ENCODE peak calls at places on chromosomes 16 and 17, in seven cellular contexts. One of them, this sample, is unnamed.
A peak's percentile ranks its signal among the peaks of the same experiment; 100 is the strongest.

GRCh38 chr17:29930399-29931010 is 477 bp upstream of the SSH2 start:
- DNase-seq in trophoblast cell: peak; percentile 71
- DNase-seq in mesendoderm: peak; percentile 22
- DNase-seq in neuronal stem cell: peak; percentile 57
- DNase-seq in IMR-90: peak; percentile 41
- DNase-seq in mesenchymal stem cell: no peak
- DNase-seq in H1: peak; percentile 49
- DNase-seq in this sample: no peak

GRCh38 chr17:18259621-18260331 is 686 bp upstream of the MIEF2 start:
- DNase-seq in trophoblast cell: peak; percentile 95
- DNase-seq in mesendoderm: peak; percentile 78
- DNase-seq in IMR-90: peak; percentile 20
- DNase-seq in H1: no peak
- DNase-seq in mesenchymal stem cell: no peak
- DNase-seq in neuronal stem cell: no peak
- DNase-seq in this sample: no peak

GRCh38 chr16:72859581-72859980 is 188.3 kb downstream of the ZFHX3 start:
- DNase-seq in trophoblast cell: peak; percentile 40
- DNase-seq in neuronal stem cell: no peak
- DNase-seq in H1: no peak
- DNase-seq in mesenchymal stem cell: no peak
- DNase-seq in IMR-90: no peak
- DNase-seq in mesendoderm: no peak
- DNase-seq in this sample: no peak

GRCh38 chr17:7685533-7686220 is 1.6 kb downstream of the TP53 start:
- DNase-seq in trophoblast cell: peak; percentile 95
- DNase-seq in IMR-90: peak; percentile 92
- DNase-seq in H1: peak; percentile 91
- DNase-seq in mesendoderm: peak; percentile 97
- DNase-seq in mesenchymal stem cell: peak; percentile 96
- DNase-seq in neuronal stem cell: no peak
- DNase-seq in this sample: peak; percentile 97

GRCh38 chr17:10290046-10290445 is 82.8 kb downstream of the MYH13 start:
- DNase-seq in IMR-90: no peak
- DNase-seq in mesendoderm: no peak
- DNase-seq in H1: no peak
- DNase-seq in neuronal stem cell: no peak
- DNase-seq in mesenchymal stem cell: no peak
- DNase-seq in trophoblast cell: peak; percentile 33
- DNase-seq in this sample: no peak

GRCh38 chr17:39205112-39205526 is 5.0 kb downstream of the RPL19 start:
- DNase-seq in mesendoderm: no peak
- DNase-seq in neuronal stem cell: no peak
- DNase-seq in IMR-90: no peak
- DNase-seq in mesenchymal stem cell: no peak
- DNase-seq in trophoblast cell: no peak
- DNase-seq in H1: no peak
- DNase-seq in this sample: no peak

GRCh38 chr17:40283662-40284061 is 4.0 kb upstream of the CDC6 start:
- DNase-seq in mesendoderm: no peak
- DNase-seq in neuronal stem cell: no peak
- DNase-seq in IMR-90: peak; percentile 96
- DNase-seq in H1: no peak
- DNase-seq in mesenchymal stem cell: peak; percentile 88
- DNase-seq in trophoblast cell: peak; percentile 55
- DNase-seq in this sample: no peak

GRCh38 chr17:30812218-30813177 is 12.0 kb downstream of the CRLF3 start:
- DNase-seq in IMR-90: peak; percentile 37
- DNase-seq in neuronal stem cell: no peak
- DNase-seq in mesendoderm: no peak
- DNase-seq in trophoblast cell: no peak
- DNase-seq in H1: no peak
- DNase-seq in mesenchymal stem cell: no peak
- DNase-seq in this sample: no peak

GRCh38 chr16:84485255-84486010 is 19.0 kb downstream of the MEAK7 start:
- DNase-seq in trophoblast cell: no peak
- DNase-seq in H1: peak; percentile 33
- DNase-seq in mesendoderm: no peak
- DNase-seq in mesenchymal stem cell: no peak
- DNase-seq in IMR-90: no peak
- DNase-seq in neuronal stem cell: no peak
- DNase-seq in this sample: no peak

GRCh38 chr17:28427372-28427771 is 21.4 kb upstream of the SLC46A1 start:
- DNase-seq in neuronal stem cell: no peak
- DNase-seq in mesenchymal stem cell: no peak
- DNase-seq in trophoblast cell: no peak
- DNase-seq in mesendoderm: no peak
- DNase-seq in IMR-90: peak; percentile 33
- DNase-seq in H1: no peak
- DNase-seq in this sample: no peak

GRCh38 chr17:45200701-45201100 is 21.0 kb upstream of the FMNL1 start:
- DNase-seq in H1: no peak
- DNase-seq in IMR-90: no peak
- DNase-seq in neuronal stem cell: no peak
- DNase-seq in mesendoderm: peak; percentile 53
- DNase-seq in trophoblast cell: peak; percentile 25
- DNase-seq in mesenchymal stem cell: peak; percentile 46
- DNase-seq in this sample: peak; percentile 55

GRCh38 chr17:29117440-29117753 is 62.8 kb downstream of the MYO18A start:
- DNase-seq in trophoblast cell: no peak
- DNase-seq in mesendoderm: no peak
- DNase-seq in neuronal stem cell: no peak
- DNase-seq in H1: no peak
- DNase-seq in mesenchymal stem cell: no peak
- DNase-seq in IMR-90: no peak
- DNase-seq in this sample: no peak

GRCh38 chr17:44144966-44145739 is 3.4 kb downstream of the HROB start:
- DNase-seq in trophoblast cell: peak; percentile 52
- DNase-seq in IMR-90: peak; percentile 71
- DNase-seq in mesendoderm: peak; percentile 40
- DNase-seq in mesenchymal stem cell: peak; percentile 36
- DNase-seq in neuronal stem cell: no peak
- DNase-seq in H1: no peak
- DNase-seq in this sample: no peak
- H3K23ac ChIP-seq in trophoblast cell: no peak overlapping the region
- H3K23ac ChIP-seq in IMR-90: no peak overlapping the region
- H3K23ac ChIP-seq in mesendoderm: no peak overlapping the region
- H3K23ac ChIP-seq in mesenchymal stem cell: no peak overlapping the region
- H3K23ac ChIP-seq in neuronal stem cell: no peak overlapping the region
- H3K23ac ChIP-seq in H1: no peak overlapping the region
- H3K23ac ChIP-seq in this sample: no peak overlapping the region

GRCh38 chr17:50546701-50547034 is 306 bp upstream of the SPATA20 start:
- DNase-seq in H1: no peak
- DNase-seq in trophoblast cell: no peak
- DNase-seq in IMR-90: no peak
- DNase-seq in neuronal stem cell: no peak
- DNase-seq in mesendoderm: no peak
- DNase-seq in mesenchymal stem cell: no peak
- DNase-seq in this sample: no peak
- H3K9ac ChIP-seq in H1: no peak overlapping the region
- H3K9ac ChIP-seq in trophoblast cell: no peak overlapping the region
- H3K9ac ChIP-seq in IMR-90: no peak overlapping the region
- H3K9ac ChIP-seq in neuronal stem cell: no peak overlapping the region
- H3K9ac ChIP-seq in mesendoderm: peak overlapping the region; percentile 32
- H3K9ac ChIP-seq in mesenchymal stem cell: peak overlapping the region; percentile 89
- H3K9ac ChIP-seq in this sample: no peak overlapping the region

GRCh38 chr17:21201302-21201602 is 12.7 kb downstream of the TMEM11 start:
- DNase-seq in neuronal stem cell: no peak
- DNase-seq in trophoblast cell: no peak
- DNase-seq in mesendoderm: no peak
- DNase-seq in H1: no peak
- DNase-seq in IMR-90: no peak
- DNase-seq in mesenchymal stem cell: no peak
- DNase-seq in this sample: no peak
- H3K23ac ChIP-seq in neuronal stem cell: no peak overlapping the region
- H3K23ac ChIP-seq in trophoblast cell: no peak overlapping the region
- H3K23ac ChIP-seq in mesendoderm: no peak overlapping the region
- H3K23ac ChIP-seq in H1: no peak overlapping the region
- H3K23ac ChIP-seq in IMR-90: no peak overlapping the region
- H3K23ac ChIP-seq in mesenchymal stem cell: no peak overlapping the region
- H3K23ac ChIP-seq in this sample: no peak overlapping the region

GRCh38 chr17:64057701-64058263 is 37.3 kb upstream of the ICAM2 start:
- DNase-seq in trophoblast cell: no peak
- DNase-seq in mesendoderm: no peak
- DNase-seq in IMR-90: no peak
- DNase-seq in neuronal stem cell: no peak
- DNase-seq in mesenchymal stem cell: no peak
- DNase-seq in H1: no peak
- DNase-seq in this sample: no peak

GRCh38 chr17:64053101-64053500 is 32.7 kb upstream of the ICAM2 start:
- DNase-seq in H1: no peak
- DNase-seq in neuronal stem cell: no peak
- DNase-seq in IMR-90: no peak
- DNase-seq in mesendoderm: no peak
- DNase-seq in trophoblast cell: no peak
- DNase-seq in mesenchymal stem cell: no peak
- DNase-seq in this sample: no peak

GRCh38 chr17:64056269-64057005 is 36.0 kb upstream of the ICAM2 start:
- DNase-seq in IMR-90: no peak
- DNase-seq in H1: peak; percentile 54
- DNase-seq in mesendoderm: peak; percentile 97
- DNase-seq in trophoblast cell: peak; percentile 93
- DNase-seq in neuronal stem cell: no peak
- DNase-seq in mesenchymal stem cell: no peak
- DNase-seq in this sample: peak; percentile 89

GRCh38 chr17:64054304-64054703 is 33.9 kb upstream of the ICAM2 start:
- DNase-seq in IMR-90: no peak
- DNase-seq in mesenchymal stem cell: no peak
- DNase-seq in trophoblast cell: no peak
- DNase-seq in H1: no peak
- DNase-seq in mesendoderm: no peak
- DNase-seq in neuronal stem cell: no peak
- DNase-seq in this sample: no peak

GRCh38 chr17:64055183-64056142 is 35.0 kb upstream of the ICAM2 start:
- DNase-seq in H1: no peak
- DNase-seq in mesendoderm: no peak
- DNase-seq in mesenchymal stem cell: no peak
- DNase-seq in IMR-90: no peak
- DNase-seq in trophoblast cell: no peak
- DNase-seq in neuronal stem cell: no peak
- DNase-seq in this sample: no peak
- H3K9ac ChIP-seq in H1: no peak overlapping the region
- H3K9ac ChIP-seq in mesendoderm: no peak overlapping the region
- H3K9ac ChIP-seq in mesenchymal stem cell: no peak overlapping the region
- H3K9ac ChIP-seq in IMR-90: no peak overlapping the region
- H3K9ac ChIP-seq in trophoblast cell: no peak overlapping the region
- H3K9ac ChIP-seq in neuronal stem cell: no peak overlapping the region
- H3K9ac ChIP-seq in this sample: no peak overlapping the region

DNA sequence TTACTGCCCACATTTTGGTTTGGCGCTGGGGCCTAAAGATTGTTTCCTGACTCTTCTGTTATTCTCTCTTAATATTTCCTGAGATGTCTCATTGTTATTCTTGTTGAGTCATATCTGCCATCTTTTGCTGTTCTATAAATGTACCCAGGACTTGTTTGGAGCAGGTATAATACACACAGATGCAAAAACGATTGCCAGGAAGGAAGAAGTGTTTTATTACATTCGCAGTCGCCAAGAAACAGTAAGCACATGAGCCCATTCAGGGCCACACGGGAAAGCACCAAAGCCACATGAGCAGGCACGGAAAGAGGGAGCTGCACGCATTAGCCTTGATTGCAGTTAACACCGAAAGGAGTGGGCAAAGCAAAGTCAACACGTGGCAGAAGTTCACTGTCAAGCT is 70.2 kb downstream of the ARHGAP44 start:
- DNase-seq in trophoblast cell: no peak
- DNase-seq in neuronal stem cell: no peak
- DNase-seq in mesenchymal stem cell: no peak
- DNase-seq in IMR-90: peak; percentile 13
- DNase-seq in mesendoderm: no peak
- DNase-seq in H1: no peak
- DNase-seq in this sample: no peak
- H3K23ac ChIP-seq in trophoblast cell: no peak overlapping the region
- H3K23ac ChIP-seq in neuronal stem cell: no peak overlapping the region
- H3K23ac ChIP-seq in mesenchymal stem cell: no peak overlapping the region
- H3K23ac ChIP-seq in IMR-90: no peak overlapping the region
- H3K23ac ChIP-seq in mesendoderm: no peak overlapping the region
- H3K23ac ChIP-seq in H1: no peak overlapping the region
- H3K23ac ChIP-seq in this sample: no peak overlapping the region

GRCh38 chr16:49097964-49098363 is 183.7 kb downstream of the CBLN1 start:
- DNase-seq in mesendoderm: no peak
- DNase-seq in H1: no peak
- DNase-seq in neuronal stem cell: no peak
- DNase-seq in IMR-90: no peak
- DNase-seq in mesenchymal stem cell: no peak
- DNase-seq in trophoblast cell: no peak
- DNase-seq in this sample: no peak

GRCh38 chr16:49096191-49096945 is 185.3 kb downstream of the CBLN1 start:
- DNase-seq in mesendoderm: no peak
- DNase-seq in mesenchymal stem cell: no peak
- DNase-seq in trophoblast cell: no peak
- DNase-seq in neuronal stem cell: no peak
- DNase-seq in H1: no peak
- DNase-seq in IMR-90: no peak
- DNase-seq in this sample: no peak

GRCh38 chr16:49103298-49103697 is 178.3 kb downstream of the CBLN1 start:
- DNase-seq in mesendoderm: no peak
- DNase-seq in H1: no peak
- DNase-seq in trophoblast cell: no peak
- DNase-seq in mesenchymal stem cell: no peak
- DNase-seq in neuronal stem cell: no peak
- DNase-seq in IMR-90: no peak
- DNase-seq in this sample: no peak

GRCh38 chr16:49100366-49100765 is 181.3 kb downstream of the CBLN1 start:
- DNase-seq in IMR-90: no peak
- DNase-seq in H1: no peak
- DNase-seq in neuronal stem cell: no peak
- DNase-seq in mesenchymal stem cell: no peak
- DNase-seq in mesendoderm: no peak
- DNase-seq in trophoblast cell: no peak
- DNase-seq in this sample: no peak

DNA sequence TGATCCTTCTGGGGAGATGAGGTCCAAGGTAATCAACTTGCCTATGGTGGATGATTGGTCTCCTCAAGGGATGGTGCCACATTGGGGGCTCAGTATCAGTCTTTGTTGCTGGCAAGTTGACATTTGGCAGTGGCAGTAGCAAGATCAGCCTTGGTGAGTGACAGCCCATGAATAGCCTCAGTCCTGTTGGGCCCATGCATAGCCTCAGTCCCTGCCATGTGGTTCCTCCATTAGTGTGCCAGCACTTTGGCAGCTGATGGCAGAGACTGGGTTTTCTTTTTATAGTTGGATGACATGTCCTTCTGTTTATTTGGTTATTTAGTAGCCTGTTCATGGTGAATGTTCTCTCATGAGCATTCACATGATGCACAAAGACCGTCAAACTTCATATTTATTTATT is 179.6 kb downstream of the CBLN1 start:
- DNase-seq in neuronal stem cell: no peak
- DNase-seq in mesendoderm: no peak
- DNase-seq in H1: no peak
- DNase-seq in trophoblast cell: no peak
- DNase-seq in mesenchymal stem cell: no peak
- DNase-seq in IMR-90: no peak
- DNase-seq in this sample: no peak
- H3K9ac ChIP-seq in neuronal stem cell: no peak overlapping the region
- H3K9ac ChIP-seq in mesendoderm: no peak overlapping the region
- H3K9ac ChIP-seq in H1: no peak overlapping the region
- H3K9ac ChIP-seq in trophoblast cell: peak overlapping the region; percentile 3
- H3K9ac ChIP-seq in mesenchymal stem cell: no peak overlapping the region
- H3K9ac ChIP-seq in IMR-90: no peak overlapping the region
- H3K9ac ChIP-seq in this sample: no peak overlapping the region

This sample was measured in H9.